ENCODE peak calls at places on chromosome 14, in five cellular contexts. W is IMR-90, L is H9, U is neuronal stem cell, C is trophoblast cell. J is an unnamed sample.

GRCh38 chr14:102415671-102416070 is 52.9 kb downstream of the TECPR2 start:
- DNase-seq in C (no peak), L (no peak), W (no peak), U (no peak), J (no peak)

GRCh38 chr14:75222208-75222701 is 45.8 kb upstream of the TMED10 start:
- DNase-seq in U (no peak), C (peak), W (peak), L (peak), J (peak)

GRCh38 chr14:76203086-76204001 is 51.6 kb downstream of the GPATCH2L start:
- DNase-seq in W (peak), L (no peak), C (peak), U (no peak), J (peak)

GRCh38 chr14:49972199-49972671 is 79.4 kb downstream of the ARF6 start:
- DNase-seq in C (peak), L (no peak), W (peak), U (no peak), J (peak)

GRCh38 chr14:24441904-24442239 is 704 bp downstream of the SDR39U1 start:
- DNase-seq in U (no peak), L (no peak), C (no peak), W (peak), J (no peak)

GRCh38 chr14:88346048-88346639 is 23.1 kb upstream of the KCNK10 start:
- DNase-seq in L (no peak), C (no peak), U (no peak), W (no peak), J (no peak)

GRCh38 chr14:58749066-58749669 is 111.4 kb downstream of the DACT1 start:
- DNase-seq in W (peak), C (peak), L (no peak), U (no peak), J (peak)

GRCh38 chr14:92693998-92694780 is 54.2 kb downstream of the LGMN start:
- DNase-seq in L (no peak), W (no peak), C (peak), U (no peak), J (no peak)

GRCh38 chr14:75292016-75292646 is 13.5 kb downstream of the FOS start:
- DNase-seq in L (no peak), C (no peak), U (no peak), W (no peak), J (no peak)

DNA sequence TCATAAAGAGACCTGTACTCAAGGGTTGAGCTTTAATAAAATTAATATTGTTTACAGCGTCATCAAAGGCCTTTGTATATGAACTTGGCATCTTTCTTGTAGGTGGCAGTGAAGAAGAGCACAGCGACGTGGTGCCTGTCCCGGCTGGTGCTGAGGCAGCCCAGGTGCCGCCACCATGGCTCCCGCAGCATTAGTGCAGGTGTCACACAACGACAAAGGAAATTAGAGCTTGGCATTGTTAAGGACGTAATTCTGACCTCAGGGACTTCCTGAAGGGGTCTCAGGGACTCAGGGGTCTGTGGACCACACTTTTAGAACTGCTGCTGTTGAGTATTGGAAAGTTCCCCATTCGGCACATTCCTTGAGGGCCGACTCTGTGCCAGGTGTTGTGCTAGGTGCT is 24.1 kb downstream of the EML1 start:
- DNase-seq in W (no peak), L (no peak), U (no peak), C (no peak), J (no peak)
- H2AK5ac ChIP-seq in W (no peak), L (no peak), U (no peak), C (no peak), J (no peak)

DNA sequence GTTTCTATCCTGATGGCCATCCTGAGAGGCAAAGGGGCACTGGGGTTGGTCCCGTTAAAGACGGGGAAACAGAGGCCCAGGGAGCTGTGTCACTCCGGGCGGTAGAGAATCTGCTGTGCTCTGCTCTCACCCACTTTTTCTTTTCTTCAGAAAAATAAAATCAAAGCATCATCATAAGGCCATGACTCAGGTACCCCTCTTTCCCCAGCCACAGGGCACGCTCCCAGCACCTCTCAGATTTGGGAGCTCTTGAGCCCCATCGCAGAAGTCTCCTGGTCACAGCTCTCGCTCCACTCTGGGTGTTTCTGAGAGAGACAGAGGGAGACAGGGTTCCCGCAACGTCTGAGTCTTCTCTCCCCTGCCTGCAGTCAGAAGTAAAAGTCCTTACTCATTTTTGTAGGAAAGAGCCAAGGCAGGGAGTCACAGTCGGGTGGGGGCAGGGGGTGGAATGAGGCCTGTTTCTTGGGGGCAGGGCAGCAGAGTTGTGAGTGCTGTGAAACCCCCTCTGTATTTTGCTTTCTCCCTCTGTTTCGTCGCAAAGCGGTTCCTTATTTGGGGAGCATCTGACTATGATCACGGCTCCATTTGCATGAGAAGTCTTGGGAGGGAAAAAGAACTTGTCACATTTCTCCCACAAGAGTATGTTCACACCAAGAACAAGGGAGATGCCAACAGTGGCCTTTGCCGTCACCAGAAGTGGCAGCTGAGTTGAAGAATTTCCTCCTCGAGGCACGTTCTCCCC is 139.0 kb downstream of the BCL11B start:
- DNase-seq in W (no peak), L (no peak), U (no peak), C (no peak), J (no peak)
- H2AK5ac ChIP-seq in W (no peak), L (no peak), U (no peak), C (no peak), J (no peak)

DNA sequence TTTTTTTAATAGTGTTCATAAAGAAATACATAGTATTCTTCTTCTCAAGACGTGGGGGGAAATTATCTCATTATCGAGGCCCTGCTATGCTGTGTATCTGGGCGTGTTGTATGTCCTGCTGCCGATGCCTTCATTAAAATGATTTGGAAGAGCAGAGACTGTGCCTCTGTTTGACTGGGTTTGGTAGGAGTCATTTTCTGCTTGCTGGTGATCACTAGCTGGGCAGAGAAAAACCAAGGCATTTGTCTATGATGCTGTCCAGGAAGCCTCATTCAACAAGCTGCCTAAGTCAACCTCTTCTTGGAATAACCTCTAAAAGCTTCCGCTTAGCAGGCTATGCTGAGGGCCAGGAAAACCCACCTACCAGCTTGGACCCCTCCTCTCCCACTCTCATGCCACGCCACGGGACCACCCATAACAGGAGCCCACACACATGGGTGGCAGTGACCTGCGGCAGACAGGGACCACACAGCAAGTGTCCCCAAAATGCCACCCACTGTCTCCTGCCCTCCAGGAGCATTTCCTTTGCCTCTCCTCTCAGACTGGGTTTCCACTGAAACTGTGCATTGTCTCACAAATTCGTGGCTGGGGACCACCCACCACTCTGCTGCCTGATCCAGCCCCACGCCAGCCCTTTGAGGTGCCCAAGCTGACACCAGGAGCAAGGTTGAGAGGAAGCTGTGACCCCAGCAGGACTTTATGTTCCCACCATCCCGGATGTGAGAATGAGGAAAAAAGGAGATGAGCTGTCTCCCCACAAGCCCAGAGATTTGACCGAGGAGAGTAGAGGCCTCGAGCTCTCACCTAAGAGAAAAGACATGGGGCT is 36.8 kb downstream of the DAD1 start:
- DNase-seq in W (no peak), C (no peak), L (no peak), U (no peak), J (no peak)
- H2AK5ac ChIP-seq in W (peak), C (no peak), L (no peak), U (peak), J (peak)

GRCh38 chr14:93712079-93712837 is 76.0 kb downstream of the PRIMA1 start:
- DNase-seq in W (no peak), U (no peak), C (no peak), L (no peak), J (no peak)
- H2AK5ac ChIP-seq in W (no peak), U (peak), C (no peak), L (no peak), J (no peak)

GRCh38 chr14:105325716-105326567 is 11.4 kb downstream of the PACS2 start:
- DNase-seq in U (no peak), L (no peak), C (no peak), W (no peak), J (no peak)
- H2AK5ac ChIP-seq in U (peak), L (no peak), C (no peak), W (no peak), J (no peak)